ENCODE peak calls at places on chromosomes 4 and X, in four cellular contexts. T, Q, A and G are unnamed samples.

GRCh38 chrX:46477435-46477834 is 67.8 kb downstream of the ZNF674 start:
- DNase-seq in A (no peak), T (no peak), Q (no peak), G (no peak)

GRCh38 chr4:123786955-123787354 is 390.4 kb downstream of the SPRY1 start:
- DNase-seq in A (no peak), T (no peak), Q (no peak), G (no peak)

GRCh38 chrX:52265713-52266112 is 81.0 kb downstream of the MAGED4 start:
- DNase-seq in Q (no peak), A (no peak), T (peak), G (no peak)

GRCh38 chr4:88059781-88060180 is 52.3 kb downstream of the PKD2 start:
- DNase-seq in Q (no peak), T (no peak), A (no peak), G (no peak)

GRCh38 chrX:46125139-46125538 is 420.1 kb downstream of the ZNF674 start:
- DNase-seq in Q (no peak), A (no peak), T (no peak), G (no peak)

GRCh38 chrX:355329-356050 is 31.2 kb downstream of the PPP2R3B start:
- DNase-seq in A (no peak), T (no peak), Q (no peak), G (no peak)

GRCh38 chrX:44428989-44429627 is 85.6 kb upstream of the EFHC2 start:
- DNase-seq in A (peak), T (no peak), Q (no peak), G (no peak)

GRCh38 chr4:73726000-73726399 is 14.4 kb upstream of the CXCL8 start:
- DNase-seq in T (peak), Q (no peak), A (peak), G (peak)

GRCh38 chrX:112714357-112714918 is 34.7 kb upstream of the LHFPL1 start:
- DNase-seq in A (no peak), T (no peak), Q (no peak), G (no peak)

GRCh38 chr4:51851090-51851936 is 8.4 kb downstream of the DCUN1D4 start:
- DNase-seq in Q (no peak), T (no peak), A (no peak), G (peak)

GRCh38 chr4:17169699-17170098 is 271.3 kb upstream of the LDB2 start:
- DNase-seq in A (no peak), T (no peak), Q (no peak), G (no peak)

GRCh38 chr4:120838784-120839183 is 83.7 kb downstream of the PRDM5 start:
- DNase-seq in T (no peak), Q (no peak), A (no peak), G (no peak)

GRCh38 chr4:144862221-144862620 is 216.3 kb downstream of the HHIP start:
- DNase-seq in Q (no peak), A (no peak), T (no peak), G (no peak)

GRCh38 chr4:129345680-129346079 is 249.7 kb downstream of the C4orf33 start:
- DNase-seq in Q (no peak), A (no peak), T (no peak), G (no peak)

GRCh38 chr4:64330143-64330542 is 79.1 kb downstream of the TECRL start:
- DNase-seq in T (no peak), Q (no peak), A (no peak), G (no peak)

GRCh38 chr4:101850698-101851097 is 60.2 kb downstream of the BANK1 start:
- DNase-seq in T (no peak), A (no peak), Q (no peak), G (no peak)

GRCh38 chr4:1011022-1011694 is at the start of gene FGFRL1:
- DNase-seq in Q (peak), T (peak), A (peak), G (peak)

GRCh38 chrX:72395252-72395651 is 89.5 kb upstream of the CITED1 start:
- DNase-seq in T (no peak), A (no peak), Q (no peak), G (no peak)

GRCh38 chrX:102067966-102068723 is 57.3 kb upstream of the TCEAL2 start:
- DNase-seq in A (no peak), T (no peak), Q (no peak), G (peak)

GRCh38 chr4:121370729-121371325 is 10.0 kb downstream of the QRFPR start:
- DNase-seq in Q (no peak), A (peak), T (peak), G (peak)

GRCh38 chr4:2244947-2245786 is 3.2 kb upstream of the HAUS3 start:
- DNase-seq in Q (peak), T (no peak), A (no peak), G (peak)

GRCh38 chr4:41628916-41629315 is 91.0 kb downstream of the LIMCH1 start:
- DNase-seq in A (no peak), Q (no peak), T (no peak), G (no peak)

GRCh38 chrX:107563851-107564250 is 64.5 kb upstream of the PRPS1 start:
- DNase-seq in T (no peak), Q (peak), A (no peak), G (peak)

GRCh38 chr4:83387922-83388676 is 53.5 kb upstream of the HPSE start:
- DNase-seq in T (no peak), A (no peak), Q (no peak), G (peak)

GRCh38 chr4:181796502-181796901 is 446.7 kb upstream of the TENM3 start:
- DNase-seq in T (no peak), Q (no peak), A (no peak), G (no peak)

GRCh38 chr4:26362745-26363439 is 42.1 kb downstream of the RBPJ start:
- DNase-seq in Q (no peak), A (no peak), T (no peak), G (no peak)

GRCh38 chrX:135985123-135985973 is at the start of gene SLC9A6:
- DNase-seq in Q (peak), T (peak), A (peak), G (peak)

GRCh38 chrX:135982860-135983259 is 2.4 kb upstream of the SLC9A6 start:
- DNase-seq in Q (no peak), T (no peak), A (no peak), G (peak)

GRCh38 chrX:135981662-135982061 is 3.6 kb upstream of the SLC9A6 start:
- DNase-seq in Q (no peak), A (no peak), T (no peak), G (no peak)

GRCh38 chrX:135985974-135986312 is 708 bp downstream of the SLC9A6 start:
- DNase-seq in A (no peak), Q (no peak), T (no peak), G (no peak)

DNA sequence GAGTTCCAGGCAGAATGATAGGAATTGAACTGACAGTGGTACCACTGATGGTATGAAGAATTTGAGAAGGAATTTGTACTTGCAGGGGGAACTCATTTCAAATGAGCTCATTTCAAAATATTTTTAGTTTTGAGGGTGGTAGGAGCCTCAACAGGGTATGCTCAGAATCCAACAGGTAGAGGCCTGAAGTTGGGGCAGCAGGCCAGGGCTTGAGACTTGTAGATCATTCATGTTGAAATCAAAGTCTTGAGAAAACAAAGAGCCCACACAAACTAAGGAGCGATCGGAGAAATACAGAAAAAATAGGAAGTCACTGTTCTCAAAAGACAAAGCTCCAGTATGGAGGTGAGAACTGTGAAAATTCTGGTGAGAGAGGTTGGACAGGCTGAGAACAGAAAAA is 1.0 kb upstream of the SLC9A6 start:
- DNase-seq in A (no peak), Q (no peak), T (no peak), G (no peak)
- H2BK5ac ChIP-seq in A (no peak), Q (no peak), T (no peak), G (no peak)

GRCh38 chr4:10088135-10089010 is 28.2 kb downstream of the WDR1 start:
- DNase-seq in Q (no peak), T (no peak), A (no peak), G (no peak)
- H2BK5ac ChIP-seq in Q (no peak), T (no peak), A (no peak), G (no peak)

DNA sequence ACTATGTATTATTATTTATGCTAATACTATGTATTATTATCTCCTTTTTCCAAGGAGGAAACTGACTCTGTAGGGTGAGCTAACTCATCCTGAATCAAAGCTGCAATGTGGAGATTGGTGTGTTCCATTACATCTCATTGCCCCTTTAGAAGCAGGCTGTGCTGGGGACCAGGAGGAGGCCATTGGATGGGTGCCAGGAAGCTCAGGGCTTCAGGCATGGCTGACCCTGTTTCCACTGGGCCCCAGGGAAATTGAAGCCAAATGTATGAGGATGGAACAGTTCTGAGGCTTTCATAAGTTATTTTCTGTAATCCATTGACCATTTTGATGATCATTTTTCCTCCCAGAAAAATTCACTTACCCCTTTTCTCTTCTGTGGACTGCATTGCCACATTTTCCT is 418.8 kb upstream of the ZFP42 start:
- DNase-seq in A (no peak), T (no peak), Q (no peak), G (no peak)
- H2BK5ac ChIP-seq in A (no peak), T (no peak), Q (no peak), G (no peak)

GRCh38 chr4:143118666-143119065 is 66.1 kb upstream of the USP38 start:
- DNase-seq in Q (no peak), A (no peak), T (no peak), G (no peak)
- H2BK5ac ChIP-seq in Q (no peak), A (no peak), T (no peak), G (no peak)